ENCODE peak calls at places on chromosome 20, in six cellular contexts. M, Z, W, G, U and T are unnamed samples. For H3K4me1 and H3K36me3, the result is how much of the 10 kb centered on the place peaks cover.

GRCh38 chr20:43514062-43514971 is 6.8 kb downstream of the L3MBTL1 start:
- DNase-seq in M (peak), Z (peak), W (peak), G (peak), U (peak), T (peak)

GRCh38 chr20:43681468-43681942 is 14.6 kb downstream of the MYBL2 start:
- DNase-seq in M (peak), Z (no peak), W (peak), G (no peak), U (no peak), T (no peak)

GRCh38 chr20:10513931-10514575 is 78.9 kb downstream of the SLX4IP start:
- DNase-seq in M (no peak), Z (no peak), W (no peak), G (no peak), U (no peak), T (no peak)

GRCh38 chr20:60057866-60058807 is 99.9 kb downstream of the CDH26 start:
- DNase-seq in M (peak), Z (peak), W (no peak), G (no peak), U (no peak), T (peak)

GRCh38 chr20:64041781-64042771 is 6.1 kb downstream of the C20orf204 start:
- DNase-seq in M (peak), Z (no peak), W (no peak), G (no peak), U (no peak), T (no peak)

GRCh38 chr20:51926670-51927305 is 124.5 kb upstream of the SALL4 start:
- DNase-seq in M (no peak), Z (no peak), W (no peak), G (no peak), U (no peak), T (no peak)

GRCh38 chr20:12949429-12949980 is 59.3 kb upstream of the SPTLC3 start:
- DNase-seq in M (no peak), Z (no peak), W (no peak), G (no peak), U (no peak), T (no peak)

GRCh38 chr20:49696594-49696993 is 17.1 kb downstream of the B4GALT5 start:
- DNase-seq in M (no peak), Z (no peak), W (no peak), G (no peak), U (no peak), T (no peak)

GRCh38 chr20:61664741-61665320 is 400.9 kb downstream of the TAF4 start:
- DNase-seq in M (no peak), Z (no peak), W (no peak), G (no peak), U (no peak), T (no peak)

GRCh38 chr20:8449120-8449519 is 317.1 kb downstream of the PLCB1 start:
- DNase-seq in M (no peak), Z (no peak), W (no peak), G (no peak), U (no peak), T (no peak)

GRCh38 chr20:5827098-5827853 is 77.1 kb downstream of the SHLD1 start:
- DNase-seq in M (no peak), Z (no peak), W (no peak), G (no peak), U (no peak), T (no peak)

GRCh38 chr20:5660346-5660745 is 89.9 kb upstream of the SHLD1 start:
- DNase-seq in M (no peak), Z (no peak), W (no peak), G (no peak), U (no peak), T (no peak)

GRCh38 chr20:59746155-59746554 is 141.8 kb downstream of the PHACTR3 start:
- DNase-seq in M (no peak), Z (no peak), W (no peak), G (no peak), U (no peak), T (no peak)

GRCh38 chr20:53751394-53752368 is 158.0 kb upstream of the ZNF217 start:
- DNase-seq in M (peak), Z (no peak), W (peak), G (no peak), U (no peak), T (no peak)

GRCh38 chr20:35467339-35468224 is 12.2 kb downstream of the CEP250 start:
- DNase-seq in M (no peak), Z (no peak), W (no peak), G (peak), U (peak), T (no peak)
- H3K4me1 ChIP-seq in M (under half), Z (under half), W (under half), G (under half), U (half or more), T (under half)

GRCh38 chr20:56637576-56637975 is 8.5 kb downstream of the TFAP2C start:
- DNase-seq in M (no peak), Z (no peak), W (no peak), G (no peak), U (no peak), T (no peak)

GRCh38 chr20:56634307-56634706 is 5.2 kb downstream of the TFAP2C start:
- DNase-seq in M (no peak), Z (no peak), W (no peak), G (no peak), U (no peak), T (no peak)

GRCh38 chr20:56634735-56635422 is 5.8 kb downstream of the TFAP2C start:
- DNase-seq in M (no peak), Z (peak), W (no peak), G (no peak), U (no peak), T (no peak)

GRCh38 chr20:56631990-56632327 is 2.9 kb downstream of the TFAP2C start:
- DNase-seq in M (no peak), Z (no peak), W (no peak), G (no peak), U (no peak), T (no peak)

DNA sequence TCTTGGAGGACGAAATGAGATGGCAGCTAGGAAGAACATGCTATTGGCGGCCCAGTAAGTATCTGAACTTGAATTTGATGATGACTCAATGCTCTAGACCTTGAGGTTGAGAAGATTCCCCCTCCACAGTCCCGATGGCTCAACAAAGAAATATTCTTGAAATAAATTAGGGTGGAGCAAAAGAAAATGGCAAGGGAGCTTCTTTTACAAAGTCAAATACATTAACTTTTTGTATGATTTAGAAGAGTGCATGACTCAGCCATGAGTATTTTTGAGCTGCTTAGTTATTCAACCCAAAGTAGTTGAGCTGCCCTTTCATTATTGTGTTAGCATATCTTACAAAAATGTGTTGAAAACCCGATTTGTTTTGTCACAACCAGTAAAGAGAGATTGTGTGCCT is 7.6 kb downstream of the TFAP2C start:
- DNase-seq in M (no peak), Z (no peak), W (no peak), G (no peak), U (no peak), T (no peak)
- TF ChIP-seq ZNF274 in M (no peak), Z (no peak), W (no peak), G (no peak), U (no peak), T (no peak)

GRCh38 chr20:36528176-36528874 is 13.0 kb upstream of the MYL9 start:
- DNase-seq in M (no peak), Z (no peak), W (no peak), G (no peak), U (no peak), T (no peak)
- H3K36me3 ChIP-seq in M (under half), Z (under half), W (under half), G (under half), U (under half), T (half or more)

GRCh38 chr20:46004813-46005505 is 3.7 kb upstream of the MMP9 start:
- DNase-seq in M (no peak), Z (no peak), W (no peak), G (no peak), U (no peak), T (no peak)
- H3K4me1 ChIP-seq in M (under half), Z (under half), W (under half), G (under half), U (under half), T (under half)

GRCh38 chr20:20083796-20084195 is 31.5 kb downstream of the CFAP61 start:
- DNase-seq in M (peak), Z (no peak), W (peak), G (peak), U (peak), T (no peak)

GRCh38 chr20:20084296-20084752 is 32.0 kb downstream of the CFAP61 start:
- DNase-seq in M (no peak), Z (no peak), W (no peak), G (no peak), U (no peak), T (no peak)

GRCh38 chr20:20089018-20089417 is 36.7 kb downstream of the CFAP61 start:
- DNase-seq in M (no peak), Z (no peak), W (no peak), G (no peak), U (no peak), T (no peak)

GRCh38 chr20:20085812-20086211 is 33.5 kb downstream of the CFAP61 start:
- DNase-seq in M (no peak), Z (no peak), W (no peak), G (no peak), U (no peak), T (no peak)

GRCh38 chr20:20085071-20085470 is 32.7 kb downstream of the CFAP61 start:
- DNase-seq in M (no peak), Z (no peak), W (no peak), G (no peak), U (no peak), T (no peak)
- TF ChIP-seq ZNF274 in M (no peak), Z (no peak), W (no peak), G (no peak), U (no peak), T (no peak)

GRCh38 chr20:58267389-58268215 is 39.1 kb upstream of the ANKRD60 start:
- DNase-seq in M (peak), Z (no peak), W (no peak), G (no peak), U (no peak), T (no peak)
- H3K36me3 ChIP-seq in M (under half), Z (under half), W (under half), G (under half), U (under half), T (half or more)

GRCh38 chr20:62925420-62926228 is 681 bp downstream of the DIDO1 start:
- DNase-seq in M (peak), Z (no peak), W (no peak), G (no peak), U (no peak), T (no peak)
- H3K4me1 ChIP-seq in M (under half), Z (under half), W (under half), G (half or more), U (half or more), T (under half)

GRCh38 chr20:3681931-3682820 is at the start of gene ADAM33:
- DNase-seq in M (no peak), Z (peak), W (no peak), G (no peak), U (no peak), T (no peak)
- TF ChIP-seq ZNF274 in M (no peak), Z (no peak), W (no peak), G (no peak), U (no peak), T (no peak)

GRCh38 chr20:47282864-47283263 is 73.6 kb downstream of the ZMYND8 start:
- DNase-seq in M (no peak), Z (no peak), W (no peak), G (no peak), U (no peak), T (no peak)
- H3K36me3 ChIP-seq in M (half or more), Z (half or more), W (under half), G (under half), U (half or more), T (half or more)

GRCh38 chr20:34111057-34111711 is 859 bp downstream of the EIF2S2 start:
- DNase-seq in M (peak), Z (no peak), W (no peak), G (no peak), U (no peak), T (no peak)

GRCh38 chr20:34110025-34111013 is 1.7 kb downstream of the EIF2S2 start:
- DNase-seq in M (peak), Z (no peak), W (no peak), G (no peak), U (peak), T (no peak)

GRCh38 chr20:34108616-34109174 is 3.3 kb downstream of the EIF2S2 start:
- DNase-seq in M (no peak), Z (no peak), W (no peak), G (no peak), U (no peak), T (no peak)

GRCh38 chr20:34111712-34112599 is at the start of gene EIF2S2:
- DNase-seq in M (peak), Z (peak), W (peak), G (peak), U (peak), T (peak)

GRCh38 chr20:34109442-34109841 is 2.6 kb downstream of the EIF2S2 start:
- DNase-seq in M (no peak), Z (no peak), W (no peak), G (no peak), U (no peak), T (no peak)
- H3K4me1 ChIP-seq in M (under half), Z (under half), W (under half), G (under half), U (half or more), T (under half)